ENCODE peak calls at places on chromosomes 16 and 17, in seven cellular contexts. One of them, this sample, is unnamed. For H3K9me3, the result is how much of the 10 kb centered on the place peaks cover.

GRCh38 chr16:29820730-29821662 is 734 bp downstream of the MVP start:
- DNase-seq in mammary epithelial cell: peak
- DNase-seq in effector memory CD4-positive, alpha-beta T cell: peak
- DNase-seq in fibroblast of lung: no peak
- DNase-seq in CD8-positive, alpha-beta memory T cell: peak
- DNase-seq in OCI-LY7: no peak
- DNase-seq in aorta: peak
- DNase-seq in this sample: peak

GRCh38 chr16:3681206-3681605 is 26.7 kb downstream of the DNASE1 start:
- DNase-seq in mammary epithelial cell: no peak
- DNase-seq in aorta: no peak
- DNase-seq in effector memory CD4-positive, alpha-beta T cell: no peak
- DNase-seq in fibroblast of lung: peak
- DNase-seq in OCI-LY7: no peak
- DNase-seq in CD8-positive, alpha-beta memory T cell: no peak
- DNase-seq in this sample: no peak

GRCh38 chr17:36136031-36136430 is 32.4 kb downstream of the CCL4 start:
- DNase-seq in fibroblast of lung: no peak
- DNase-seq in aorta: no peak
- DNase-seq in mammary epithelial cell: no peak
- DNase-seq in CD8-positive, alpha-beta memory T cell: no peak
- DNase-seq in effector memory CD4-positive, alpha-beta T cell: no peak
- DNase-seq in OCI-LY7: no peak
- DNase-seq in this sample: no peak

GRCh38 chr16:54061454-54061853 is 225.1 kb downstream of the IRX3 start:
- DNase-seq in OCI-LY7: no peak
- DNase-seq in mammary epithelial cell: no peak
- DNase-seq in aorta: no peak
- DNase-seq in CD8-positive, alpha-beta memory T cell: no peak
- DNase-seq in effector memory CD4-positive, alpha-beta T cell: no peak
- DNase-seq in fibroblast of lung: no peak
- DNase-seq in this sample: no peak

GRCh38 chr16:82146957-82147356 is 23.1 kb downstream of the MPHOSPH6 start:
- DNase-seq in mammary epithelial cell: no peak
- DNase-seq in CD8-positive, alpha-beta memory T cell: no peak
- DNase-seq in OCI-LY7: no peak
- DNase-seq in fibroblast of lung: no peak
- DNase-seq in aorta: no peak
- DNase-seq in effector memory CD4-positive, alpha-beta T cell: no peak
- DNase-seq in this sample: no peak

GRCh38 chr16:14168146-14168545 is 97.0 kb downstream of the MRTFB start:
- DNase-seq in mammary epithelial cell: no peak
- DNase-seq in effector memory CD4-positive, alpha-beta T cell: no peak
- DNase-seq in fibroblast of lung: peak
- DNase-seq in aorta: no peak
- DNase-seq in OCI-LY7: no peak
- DNase-seq in CD8-positive, alpha-beta memory T cell: no peak
- DNase-seq in this sample: no peak

GRCh38 chr17:41895617-41896016 is 23.1 kb downstream of the ACLY start:
- DNase-seq in fibroblast of lung: peak
- DNase-seq in CD8-positive, alpha-beta memory T cell: no peak
- DNase-seq in effector memory CD4-positive, alpha-beta T cell: no peak
- DNase-seq in aorta: no peak
- DNase-seq in OCI-LY7: no peak
- DNase-seq in mammary epithelial cell: no peak
- DNase-seq in this sample: no peak

GRCh38 chr16:57261806-57262205 is 16.7 kb downstream of the ARL2BP start:
- DNase-seq in effector memory CD4-positive, alpha-beta T cell: no peak
- DNase-seq in aorta: peak
- DNase-seq in mammary epithelial cell: no peak
- DNase-seq in fibroblast of lung: no peak
- DNase-seq in CD8-positive, alpha-beta memory T cell: no peak
- DNase-seq in OCI-LY7: no peak
- DNase-seq in this sample: no peak

GRCh38 chr17:1169471-1169908 is 10.3 kb downstream of the ABR start:
- DNase-seq in fibroblast of lung: no peak
- DNase-seq in CD8-positive, alpha-beta memory T cell: no peak
- DNase-seq in effector memory CD4-positive, alpha-beta T cell: no peak
- DNase-seq in aorta: no peak
- DNase-seq in OCI-LY7: no peak
- DNase-seq in mammary epithelial cell: no peak
- DNase-seq in this sample: no peak

GRCh38 chr17:4572131-4572530 is 11.8 kb upstream of the GGT6 start:
- DNase-seq in effector memory CD4-positive, alpha-beta T cell: no peak
- DNase-seq in mammary epithelial cell: no peak
- DNase-seq in aorta: no peak
- DNase-seq in OCI-LY7: no peak
- DNase-seq in CD8-positive, alpha-beta memory T cell: no peak
- DNase-seq in fibroblast of lung: no peak
- DNase-seq in this sample: no peak

GRCh38 chr17:55005520-55005919 is 37.0 kb downstream of the STXBP4 start:
- DNase-seq in fibroblast of lung: peak
- DNase-seq in effector memory CD4-positive, alpha-beta T cell: no peak
- DNase-seq in mammary epithelial cell: peak
- DNase-seq in aorta: no peak
- DNase-seq in CD8-positive, alpha-beta memory T cell: no peak
- DNase-seq in OCI-LY7: peak
- DNase-seq in this sample: no peak

GRCh38 chr16:3861808-3862451 is 18.6 kb downstream of the CREBBP start:
- DNase-seq in aorta: no peak
- DNase-seq in effector memory CD4-positive, alpha-beta T cell: no peak
- DNase-seq in OCI-LY7: no peak
- DNase-seq in fibroblast of lung: peak
- DNase-seq in mammary epithelial cell: no peak
- DNase-seq in CD8-positive, alpha-beta memory T cell: no peak
- DNase-seq in this sample: no peak

GRCh38 chr16:58503863-58504688 is 4.1 kb downstream of the NDRG4 start:
- DNase-seq in mammary epithelial cell: no peak
- DNase-seq in CD8-positive, alpha-beta memory T cell: no peak
- DNase-seq in fibroblast of lung: no peak
- DNase-seq in OCI-LY7: no peak
- DNase-seq in effector memory CD4-positive, alpha-beta T cell: no peak
- DNase-seq in aorta: peak
- DNase-seq in this sample: no peak

GRCh38 chr17:8639709-8640108 is 9.2 kb upstream of the MYH10 start:
- DNase-seq in effector memory CD4-positive, alpha-beta T cell: no peak
- DNase-seq in OCI-LY7: no peak
- DNase-seq in aorta: no peak
- DNase-seq in mammary epithelial cell: no peak
- DNase-seq in CD8-positive, alpha-beta memory T cell: no peak
- DNase-seq in fibroblast of lung: no peak
- DNase-seq in this sample: no peak

GRCh38 chr17:70242781-70243437 is 73.6 kb downstream of the KCNJ2 start:
- DNase-seq in CD8-positive, alpha-beta memory T cell: no peak
- DNase-seq in fibroblast of lung: peak
- DNase-seq in aorta: no peak
- DNase-seq in effector memory CD4-positive, alpha-beta T cell: no peak
- DNase-seq in mammary epithelial cell: no peak
- DNase-seq in OCI-LY7: no peak
- DNase-seq in this sample: no peak

GRCh38 chr16:21100447-21100846 is 50.2 kb downstream of the DNAH3 start:
- DNase-seq in mammary epithelial cell: peak
- DNase-seq in effector memory CD4-positive, alpha-beta T cell: no peak
- DNase-seq in aorta: no peak
- DNase-seq in fibroblast of lung: peak
- DNase-seq in OCI-LY7: no peak
- DNase-seq in CD8-positive, alpha-beta memory T cell: no peak
- DNase-seq in this sample: no peak

GRCh38 chr17:83202002-83203000 is 122.9 kb downstream of the METRNL start:
- DNase-seq in mammary epithelial cell: no peak
- DNase-seq in CD8-positive, alpha-beta memory T cell: peak
- DNase-seq in fibroblast of lung: no peak
- DNase-seq in aorta: peak
- DNase-seq in effector memory CD4-positive, alpha-beta T cell: no peak
- DNase-seq in OCI-LY7: no peak
- DNase-seq in this sample: peak
- H3K27ac ChIP-seq in mammary epithelial cell: no peak
- H3K27ac ChIP-seq in CD8-positive, alpha-beta memory T cell: no peak
- H3K27ac ChIP-seq in fibroblast of lung: peak
- H3K27ac ChIP-seq in aorta: no peak
- H3K27ac ChIP-seq in effector memory CD4-positive, alpha-beta T cell: no peak
- H3K27ac ChIP-seq in OCI-LY7: no peak
- H3K27ac ChIP-seq in this sample: peak

GRCh38 chr17:67388986-67389385 is 11.9 kb downstream of the PITPNC1 start:
- DNase-seq in CD8-positive, alpha-beta memory T cell: no peak
- DNase-seq in aorta: no peak
- DNase-seq in OCI-LY7: no peak
- DNase-seq in mammary epithelial cell: no peak
- DNase-seq in effector memory CD4-positive, alpha-beta T cell: no peak
- DNase-seq in fibroblast of lung: no peak
- DNase-seq in this sample: no peak

GRCh38 chr17:67385122-67385988 is 8.3 kb downstream of the PITPNC1 start:
- DNase-seq in fibroblast of lung: no peak
- DNase-seq in CD8-positive, alpha-beta memory T cell: peak
- DNase-seq in effector memory CD4-positive, alpha-beta T cell: no peak
- DNase-seq in mammary epithelial cell: no peak
- DNase-seq in aorta: no peak
- DNase-seq in OCI-LY7: no peak
- DNase-seq in this sample: no peak

GRCh38 chr17:67390006-67390645 is 13.0 kb downstream of the PITPNC1 start:
- DNase-seq in effector memory CD4-positive, alpha-beta T cell: no peak
- DNase-seq in OCI-LY7: no peak
- DNase-seq in mammary epithelial cell: no peak
- DNase-seq in aorta: no peak
- DNase-seq in CD8-positive, alpha-beta memory T cell: no peak
- DNase-seq in fibroblast of lung: no peak
- DNase-seq in this sample: no peak

GRCh38 chr17:67390646-67391480 is 13.8 kb downstream of the PITPNC1 start:
- DNase-seq in fibroblast of lung: peak
- DNase-seq in CD8-positive, alpha-beta memory T cell: peak
- DNase-seq in mammary epithelial cell: peak
- DNase-seq in effector memory CD4-positive, alpha-beta T cell: peak
- DNase-seq in aorta: no peak
- DNase-seq in OCI-LY7: no peak
- DNase-seq in this sample: no peak

GRCh38 chr17:67386965-67387551 is 10.0 kb downstream of the PITPNC1 start:
- DNase-seq in fibroblast of lung: peak
- DNase-seq in aorta: no peak
- DNase-seq in CD8-positive, alpha-beta memory T cell: peak
- DNase-seq in effector memory CD4-positive, alpha-beta T cell: peak
- DNase-seq in OCI-LY7: peak
- DNase-seq in mammary epithelial cell: peak
- DNase-seq in this sample: no peak
- H3K9me3 ChIP-seq in fibroblast of lung: under half
- H3K9me3 ChIP-seq in aorta: under half
- H3K9me3 ChIP-seq in CD8-positive, alpha-beta memory T cell: under half
- H3K9me3 ChIP-seq in effector memory CD4-positive, alpha-beta T cell: under half
- H3K9me3 ChIP-seq in OCI-LY7: under half
- H3K9me3 ChIP-seq in mammary epithelial cell: under half
- H3K9me3 ChIP-seq in this sample: under half

DNA sequence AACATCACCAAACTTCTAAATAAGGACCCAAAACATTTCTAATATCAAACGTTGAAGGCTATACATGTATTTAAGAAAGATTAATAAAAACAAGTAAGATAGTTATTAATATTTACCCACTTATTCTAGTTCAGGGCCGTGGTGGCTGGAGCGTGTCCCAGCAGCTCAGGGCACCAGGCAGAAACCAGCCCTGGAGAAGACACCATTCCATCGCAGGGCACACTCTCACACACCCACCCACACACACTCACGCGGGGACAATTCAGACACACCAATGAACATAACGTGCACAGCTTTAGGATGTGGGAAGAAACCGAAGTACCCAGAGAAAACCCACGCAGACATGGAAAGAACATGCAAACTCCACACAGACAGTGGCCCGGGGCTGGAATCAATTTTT is 13.5 kb downstream of the C17orf67 start:
- DNase-seq in mammary epithelial cell: no peak
- DNase-seq in aorta: no peak
- DNase-seq in OCI-LY7: no peak
- DNase-seq in CD8-positive, alpha-beta memory T cell: no peak
- DNase-seq in effector memory CD4-positive, alpha-beta T cell: no peak
- DNase-seq in fibroblast of lung: no peak
- DNase-seq in this sample: no peak
- H3K4me3 ChIP-seq in mammary epithelial cell: no peak
- H3K4me3 ChIP-seq in aorta: no peak
- H3K4me3 ChIP-seq in OCI-LY7: no peak
- H3K4me3 ChIP-seq in CD8-positive, alpha-beta memory T cell: no peak
- H3K4me3 ChIP-seq in effector memory CD4-positive, alpha-beta T cell: no peak
- H3K4me3 ChIP-seq in fibroblast of lung: no peak
- H3K4me3 ChIP-seq in this sample: no peak

GRCh38 chr17:77779711-77780539 is 178.6 kb upstream of the TNRC6C start:
- DNase-seq in OCI-LY7: no peak
- DNase-seq in CD8-positive, alpha-beta memory T cell: no peak
- DNase-seq in effector memory CD4-positive, alpha-beta T cell: no peak
- DNase-seq in mammary epithelial cell: no peak
- DNase-seq in aorta: no peak
- DNase-seq in fibroblast of lung: peak
- DNase-seq in this sample: peak
- H3K27ac ChIP-seq in OCI-LY7: no peak
- H3K27ac ChIP-seq in CD8-positive, alpha-beta memory T cell: no peak
- H3K27ac ChIP-seq in effector memory CD4-positive, alpha-beta T cell: no peak
- H3K27ac ChIP-seq in mammary epithelial cell: no peak
- H3K27ac ChIP-seq in aorta: peak
- H3K27ac ChIP-seq in fibroblast of lung: no peak
- H3K27ac ChIP-seq in this sample: peak

DNA sequence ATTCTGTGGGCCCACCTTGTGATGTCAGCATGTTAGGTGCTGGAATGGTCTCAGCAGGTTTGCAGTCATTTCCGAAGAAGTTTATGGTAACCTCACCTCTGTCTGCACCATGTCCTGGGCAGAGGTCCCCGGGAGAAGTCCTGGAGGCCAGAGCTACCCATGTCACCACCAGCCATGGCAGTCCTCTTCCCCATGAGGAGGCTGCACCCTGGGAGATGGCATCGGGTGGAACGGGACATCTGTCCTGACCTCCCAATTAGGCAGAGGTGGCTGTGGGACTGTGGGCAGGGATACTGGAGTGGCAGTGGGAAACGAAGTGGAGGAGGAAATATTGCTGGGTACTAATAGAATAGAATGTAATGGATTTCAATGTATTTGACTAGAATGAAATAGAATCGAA is 511.8 kb upstream of the WSB1 start:
- DNase-seq in mammary epithelial cell: no peak
- DNase-seq in aorta: no peak
- DNase-seq in CD8-positive, alpha-beta memory T cell: no peak
- DNase-seq in effector memory CD4-positive, alpha-beta T cell: no peak
- DNase-seq in OCI-LY7: no peak
- DNase-seq in fibroblast of lung: no peak
- DNase-seq in this sample: peak
- H3K9me3 ChIP-seq in mammary epithelial cell: half or more
- H3K9me3 ChIP-seq in aorta: under half
- H3K9me3 ChIP-seq in CD8-positive, alpha-beta memory T cell: under half
- H3K9me3 ChIP-seq in effector memory CD4-positive, alpha-beta T cell: under half
- H3K9me3 ChIP-seq in OCI-LY7: under half
- H3K9me3 ChIP-seq in fibroblast of lung: under half
- H3K9me3 ChIP-seq in this sample: under half

GRCh38 chr16:31202402-31203385 is at the start of gene PYCARD:
- DNase-seq in OCI-LY7: peak
- DNase-seq in aorta: peak
- DNase-seq in effector memory CD4-positive, alpha-beta T cell: peak
- DNase-seq in CD8-positive, alpha-beta memory T cell: peak
- DNase-seq in fibroblast of lung: peak
- DNase-seq in mammary epithelial cell: peak
- DNase-seq in this sample: peak
- H3K4me3 ChIP-seq in OCI-LY7: peak
- H3K4me3 ChIP-seq in aorta: peak
- H3K4me3 ChIP-seq in effector memory CD4-positive, alpha-beta T cell: peak
- H3K4me3 ChIP-seq in CD8-positive, alpha-beta memory T cell: peak
- H3K4me3 ChIP-seq in fibroblast of lung: peak
- H3K4me3 ChIP-seq in mammary epithelial cell: peak
- H3K4me3 ChIP-seq in this sample: peak